ENCODE peak calls at places on chromosomes 16 and 17, in four cellular contexts. O, P, A and U are unnamed samples.

GRCh38 chr17:66491213-66491612 is 188.8 kb downstream of the PRKCA start:
- DNase-seq in A (no peak), P (no peak), O (no peak), U (no peak)

GRCh38 chr16:761580-761979 is 1.0 kb downstream of the MSLN start:
- DNase-seq in A (no peak), P (no peak), O (no peak), U (no peak)

GRCh38 chr16:50464325-50465290 is 83.6 kb upstream of the NKD1 start:
- DNase-seq in A (peak), O (no peak), P (no peak), U (no peak)

GRCh38 chr17:72079700-72080099 is 41.1 kb upstream of the SOX9 start:
- DNase-seq in P (no peak), O (no peak), A (no peak), U (no peak)

GRCh38 chr17:6457688-6458190 is 13.5 kb downstream of the PIMREG start:
- DNase-seq in A (no peak), O (no peak), P (no peak), U (no peak)

GRCh38 chr16:8869212-8869987 is 594 bp upstream of the CARHSP1 start:
- DNase-seq in A (peak), P (no peak), O (no peak), U (no peak)

GRCh38 chr16:57091990-57092785 is at the start of gene CPNE2:
- DNase-seq in O (peak), P (peak), A (peak), U (peak)

GRCh38 chr16:25553711-25554436 is 137.9 kb upstream of the HS3ST4 start:
- DNase-seq in A (no peak), O (no peak), P (no peak), U (peak)

GRCh38 chr17:38958326-38958725 is 8.9 kb downstream of the FBXO47 start:
- DNase-seq in P (no peak), O (no peak), A (no peak), U (no peak)